ENCODE peak calls at places on chromosome 18, in ten cellular contexts. Y, F, X, U, S, Z, L, I, W and D are unnamed samples.
A peak's percentile ranks its signal among the peaks of the same experiment; 100 is the strongest.

GRCh38 chr18:55121397-55122170 is 162.3 kb upstream of the CCDC68 start:
- DNase-seq in W (no peak), U (no peak), Z (no peak), I (no peak), F (no peak), Y (no peak), L (no peak), X (no peak), S (no peak), D (no peak)

GRCh38 chr18:13474907-13475306 is 251.5 kb downstream of the FAM210A start:
- DNase-seq in I (no peak), Z (no peak), U (no peak), X (no peak), S (no peak), F (no peak), W (peak; percentile 11), Y (no peak), L (no peak), D (no peak)

GRCh38 chr18:68763082-68763481 is 34.8 kb upstream of the CCDC102B start:
- DNase-seq in Z (no peak), W (peak; percentile 36), X (no peak), S (no peak), L (no peak), Y (peak; percentile 86), I (no peak), U (no peak), F (no peak), D (no peak)

GRCh38 chr18:3652380-3653262 is 202.6 kb downstream of the TGIF1 start:
- DNase-seq in Y (peak; percentile 99), U (no peak), W (peak; percentile 98), X (no peak), I (no peak), Z (no peak), F (peak; percentile 98), L (no peak), S (no peak), D (peak; percentile 97)

GRCh38 chr18:51614967-51615571 is 417.6 kb upstream of the MEX3C start:
- DNase-seq in L (no peak), S (no peak), W (no peak), Y (peak; percentile 80), I (no peak), F (no peak), X (no peak), U (no peak), Z (no peak), D (no peak)

GRCh38 chr18:48663931-48664847 is 125.4 kb downstream of the CTIF start:
- DNase-seq in L (peak; percentile 41), I (peak; percentile 37), U (peak; percentile 49), X (peak; percentile 11), F (peak; percentile 51), Z (peak; percentile 27), W (peak; percentile 59), Y (peak; percentile 59), S (peak; percentile 40), D (peak; percentile 65)

GRCh38 chr18:23689031-23689615 is at the start of gene LAMA3:
- DNase-seq in Z (peak; percentile 13), Y (no peak), S (no peak), W (peak; percentile 55), I (peak; percentile 40), U (peak; percentile 63), L (no peak), X (no peak), F (peak; percentile 66), D (peak; percentile 37)

GRCh38 chr18:629303-630150 is 27.9 kb upstream of the TYMS start:
- DNase-seq in I (no peak), X (no peak), Y (peak; percentile 23), F (no peak), S (no peak), U (peak; percentile 31), L (no peak), W (no peak), Z (no peak), D (no peak)

GRCh38 chr18:49100226-49100968 is 149.6 kb upstream of the SMAD7 start:
- DNase-seq in Y (peak; percentile 9), Z (no peak), S (no peak), U (no peak), X (no peak), L (no peak), I (no peak), W (peak; percentile 46), F (no peak), D (peak; percentile 26)

GRCh38 chr18:39058386-39059000 is 1492.9 kb upstream of the CELF4 start:
- DNase-seq in L (no peak), W (no peak), Y (peak; percentile 56), S (no peak), Z (no peak), I (no peak), X (no peak), F (no peak), U (no peak), D (no peak)

GRCh38 chr18:30481871-30482270 is 560.7 kb downstream of the DSC3 start:
- DNase-seq in L (no peak), S (no peak), Z (no peak), U (no peak), F (no peak), Y (no peak), I (no peak), X (no peak), W (no peak), D (peak; percentile 86)

GRCh38 chr18:55421612-55422381 is 166.2 kb downstream of the TCF4 start:
- DNase-seq in S (no peak), Z (no peak), F (peak; percentile 71), I (no peak), W (peak; percentile 70), U (no peak), L (no peak), Y (peak; percentile 60), X (no peak), D (no peak)

GRCh38 chr18:5237083-5237722 is 40.1 kb upstream of the AKAIN1 start:
- DNase-seq in L (no peak), Z (no peak), S (no peak), I (no peak), U (peak; percentile 76), W (peak; percentile 25), F (no peak), X (no peak), Y (peak; percentile 13), D (no peak)

GRCh38 chr18:27865431-27865830 is 311.5 kb downstream of the CDH2 start:
- DNase-seq in S (no peak), L (no peak), U (no peak), X (no peak), I (no peak), Z (no peak), Y (no peak), F (peak; percentile 6), W (no peak), D (no peak)

GRCh38 chr18:21452808-21453511 is 147.5 kb downstream of the ESCO1 start:
- DNase-seq in I (no peak), Z (no peak), L (no peak), W (peak; percentile 80), X (no peak), S (no peak), U (no peak), F (peak; percentile 31), Y (no peak), D (no peak)

GRCh38 chr18:52481116-52481515 is 141.1 kb downstream of the DCC start:
- DNase-seq in U (no peak), I (no peak), F (no peak), Y (no peak), L (no peak), Z (no peak), S (no peak), X (no peak), W (no peak), D (no peak)

GRCh38 chr18:41395695-41396094 is 559.3 kb upstream of the PIK3C3 start:
- DNase-seq in S (peak; percentile 13), U (no peak), I (no peak), X (no peak), L (no peak), W (no peak), F (no peak), Z (no peak), Y (peak; percentile 17), D (peak; percentile 4)

GRCh38 chr18:60905699-60906098 is 427.5 kb upstream of the CDH20 start:
- DNase-seq in S (no peak), W (no peak), I (no peak), L (no peak), X (no peak), U (no peak), F (no peak), Z (no peak), Y (peak; percentile 50), D (no peak)

GRCh38 chr18:50662775-50663383 is 103.0 kb downstream of the MAPK4 start:
- DNase-seq in U (peak; percentile 53), F (no peak), Z (no peak), L (no peak), Y (no peak), W (no peak), X (no peak), S (no peak), I (no peak), D (no peak)

GRCh38 chr18:57803119-57803969 is at the start of gene ATP8B1:
- DNase-seq in F (peak; percentile 87), S (peak; percentile 23), I (no peak), Y (peak; percentile 68), Z (no peak), W (peak; percentile 86), X (no peak), L (peak; percentile 29), U (peak; percentile 36), D (peak; percentile 94)

GRCh38 chr18:34224423-34225217 is at the start of gene NOL4:
- DNase-seq in F (no peak), W (no peak), Y (no peak), S (peak; percentile 98), X (no peak), I (no peak), Z (no peak), U (peak; percentile 98), L (no peak), D (peak; percentile 99)

GRCh38 chr18:23291456-23292205 is 156.3 kb downstream of the CABLES1 start:
- DNase-seq in L (no peak), U (no peak), I (no peak), Y (peak; percentile 80), Z (no peak), W (peak; percentile 80), F (peak; percentile 56), X (no peak), S (no peak), D (no peak)

GRCh38 chr18:3186678-3187658 is 32.8 kb downstream of the MYOM1 start:
- DNase-seq in F (no peak), I (no peak), L (no peak), S (no peak), U (peak; percentile 15), Y (peak; percentile 57), Z (no peak), W (no peak), X (no peak), D (peak; percentile 11)

GRCh38 chr18:23191232-23191631 is 55.9 kb downstream of the CABLES1 start:
- DNase-seq in Z (no peak), Y (no peak), W (no peak), I (no peak), S (no peak), L (no peak), F (no peak), X (no peak), U (no peak), D (no peak)